ENCODE peak calls at places on chromosomes 16 and 17, in five cellular contexts. One of them, this sample, is unnamed.

GRCh38 chr17:9021985-9022552 is 759 bp downstream of the NTN1 start:
- DNase-seq in GF-D8: no peak
- DNase-seq in NCI-H1092 treated with DMSO at 0.1 percent for 48 hours: no peak
- DNase-seq in NCI-H510A treated with DMSO at 0.1 percent for 48 hours: no peak
- DNase-seq in BJ: no peak
- DNase-seq in this sample: no peak

GRCh38 chr17:62888148-62888547 is 77.9 kb upstream of the TANC2 start:
- DNase-seq in NCI-H1092 treated with DMSO at 0.1 percent for 48 hours: no peak
- DNase-seq in BJ: no peak
- DNase-seq in GF-D8: no peak
- DNase-seq in NCI-H510A treated with DMSO at 0.1 percent for 48 hours: no peak
- DNase-seq in this sample: no peak

GRCh38 chr17:77746901-77747620 is 211.4 kb upstream of the TNRC6C start:
- DNase-seq in NCI-H510A treated with DMSO at 0.1 percent for 48 hours: no peak
- DNase-seq in NCI-H1092 treated with DMSO at 0.1 percent for 48 hours: no peak
- DNase-seq in BJ: no peak
- DNase-seq in GF-D8: no peak
- DNase-seq in this sample: peak; percentile 18

GRCh38 chr17:68763551-68763950 is 162.4 kb upstream of the FAM20A start:
- DNase-seq in BJ: no peak
- DNase-seq in GF-D8: no peak
- DNase-seq in NCI-H1092 treated with DMSO at 0.1 percent for 48 hours: no peak
- DNase-seq in NCI-H510A treated with DMSO at 0.1 percent for 48 hours: no peak
- DNase-seq in this sample: no peak

GRCh38 chr16:49483251-49483650 is 109.6 kb downstream of the C16orf78 start:
- DNase-seq in GF-D8: no peak
- DNase-seq in BJ: no peak
- DNase-seq in NCI-H1092 treated with DMSO at 0.1 percent for 48 hours: no peak
- DNase-seq in NCI-H510A treated with DMSO at 0.1 percent for 48 hours: no peak
- DNase-seq in this sample: no peak

GRCh38 chr17:40500709-40501108 is 714 bp downstream of the TNS4 start:
- DNase-seq in NCI-H1092 treated with DMSO at 0.1 percent for 48 hours: no peak
- DNase-seq in BJ: no peak
- DNase-seq in NCI-H510A treated with DMSO at 0.1 percent for 48 hours: no peak
- DNase-seq in GF-D8: no peak
- DNase-seq in this sample: no peak

GRCh38 chr17:7587420-7587786 is 2.5 kb downstream of the SOX15 start:
- DNase-seq in NCI-H510A treated with DMSO at 0.1 percent for 48 hours: no peak
- DNase-seq in GF-D8: no peak
- DNase-seq in NCI-H1092 treated with DMSO at 0.1 percent for 48 hours: no peak
- DNase-seq in BJ: peak; percentile 83
- DNase-seq in this sample: no peak

GRCh38 chr16:74431516-74431915 is 10.2 kb upstream of the CLEC18B start:
- DNase-seq in NCI-H1092 treated with DMSO at 0.1 percent for 48 hours: no peak
- DNase-seq in NCI-H510A treated with DMSO at 0.1 percent for 48 hours: no peak
- DNase-seq in BJ: no peak
- DNase-seq in GF-D8: no peak
- DNase-seq in this sample: no peak

GRCh38 chr16:57299009-57299718 is 14.7 kb upstream of the PLLP start:
- DNase-seq in NCI-H1092 treated with DMSO at 0.1 percent for 48 hours: no peak
- DNase-seq in BJ: peak; percentile 17
- DNase-seq in GF-D8: peak; percentile 53
- DNase-seq in NCI-H510A treated with DMSO at 0.1 percent for 48 hours: peak; percentile 82
- DNase-seq in this sample: peak; percentile 90

GRCh38 chr16:68737730-68738590 is 868 bp downstream of the CDH1 start:
- DNase-seq in NCI-H510A treated with DMSO at 0.1 percent for 48 hours: peak; percentile 52
- DNase-seq in GF-D8: no peak
- DNase-seq in BJ: no peak
- DNase-seq in NCI-H1092 treated with DMSO at 0.1 percent for 48 hours: peak; percentile 16
- DNase-seq in this sample: no peak

GRCh38 chr16:90035902-90036301 is 16.6 kb upstream of the DBNDD1 start:
- DNase-seq in BJ: no peak
- DNase-seq in GF-D8: no peak
- DNase-seq in NCI-H1092 treated with DMSO at 0.1 percent for 48 hours: no peak
- DNase-seq in NCI-H510A treated with DMSO at 0.1 percent for 48 hours: no peak
- DNase-seq in this sample: no peak